ENCODE peak calls at places on chromosome 11, in four cellular contexts. F, H, C and D are unnamed samples.

GRCh38 chr11:6855971-6856542 is 6.8 kb upstream of the OR10A2 start:
- DNase-seq in H (no peak), C (peak; percentile 49), F (peak; percentile 3), D (peak; percentile 69)

GRCh38 chr11:48034926-48035876 is 54.8 kb downstream of the PTPRJ start:
- DNase-seq in F (no peak), H (no peak), C (peak; percentile 59), D (no peak)

GRCh38 chr11:63556404-63556803 is 6.8 kb downstream of the PLAAT2 start:
- DNase-seq in C (no peak), F (no peak), H (no peak), D (no peak)

GRCh38 chr11:123174196-123175183 is 20.6 kb downstream of the CLMP start:
- DNase-seq in H (peak; percentile 96), C (peak; percentile 98), F (peak; percentile 54), D (peak; percentile 89)

GRCh38 chr11:106399075-106399500 is 321.6 kb downstream of the AASDHPPT start:
- DNase-seq in C (peak; percentile 100), F (peak; percentile 86), H (peak; percentile 98), D (peak; percentile 100)

GRCh38 chr11:109264128-109264527 is 157.9 kb upstream of the C11orf87 start:
- DNase-seq in F (no peak), C (no peak), H (no peak), D (no peak)

GRCh38 chr11:117730256-117730800 is 66.7 kb downstream of the DSCAML1 start:
- DNase-seq in F (no peak), H (no peak), C (no peak), D (no peak)

GRCh38 chr11:36724742-36725387 is 126.8 kb upstream of the RAG2 start:
- DNase-seq in H (no peak), F (no peak), C (no peak), D (no peak)

GRCh38 chr11:66050581-66051231 is 1.5 kb upstream of the SF3B2 start:
- DNase-seq in C (no peak), H (no peak), F (no peak), D (no peak)

GRCh38 chr11:75246673-75247350 is 6.2 kb downstream of the TPBGL start:
- DNase-seq in C (no peak), F (no peak), H (no peak), D (no peak)

GRCh38 chr11:30521297-30522071 is 64.7 kb downstream of the MPPED2 start:
- DNase-seq in F (no peak), H (no peak), C (no peak), D (peak; percentile 8)

GRCh38 chr11:47566166-47566546 is 757 bp downstream of the PTPMT1 start:
- DNase-seq in C (no peak), F (no peak), H (no peak), D (no peak)

GRCh38 chr11:117823294-117823940 is 1.1 kb downstream of the FXYD2 start:
- DNase-seq in C (no peak), F (peak; percentile 25), H (no peak), D (no peak)

DNA sequence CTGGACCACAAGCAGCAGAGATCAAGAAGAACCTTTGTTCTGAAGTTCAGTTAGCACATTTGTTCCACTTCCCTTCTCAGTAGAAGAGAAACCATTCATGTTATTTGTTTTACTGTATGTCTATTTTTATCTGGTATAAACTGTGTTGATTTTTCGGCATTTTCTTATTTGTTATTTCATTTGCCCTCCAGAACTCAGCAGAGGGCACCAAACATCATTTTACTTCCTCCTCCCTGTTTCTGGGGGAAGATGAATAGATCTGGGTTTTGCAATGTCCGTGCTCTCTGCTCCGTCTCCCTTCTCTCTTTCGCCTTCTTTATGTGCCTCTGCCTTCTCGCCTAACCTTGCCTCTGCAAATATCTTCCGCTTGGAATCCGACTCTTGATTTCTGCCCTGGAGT is 366.9 kb downstream of the NTM start:
- DNase-seq in C (no peak), H (no peak), F (no peak), D (peak; percentile 52)
- TF ChIP-seq CTCF in C (peak; percentile 27), H (no peak), F (no peak), D (peak; percentile 30)

GRCh38 chr11:114298701-114299090 is 2.5 kb downstream of the NNMT start:
- DNase-seq in F (no peak), H (no peak), C (no peak), D (no peak)

GRCh38 chr11:114297806-114298700 is 1.9 kb downstream of the NNMT start:
- DNase-seq in F (no peak), H (no peak), C (peak; percentile 51), D (no peak)

GRCh38 chr11:114296979-114297372 is 777 bp downstream of the NNMT start:
- DNase-seq in C (no peak), F (no peak), H (no peak), D (no peak)

GRCh38 chr11:114295676-114296081 is 520 bp upstream of the NNMT start:
- DNase-seq in H (no peak), C (no peak), F (no peak), D (no peak)

DNA sequence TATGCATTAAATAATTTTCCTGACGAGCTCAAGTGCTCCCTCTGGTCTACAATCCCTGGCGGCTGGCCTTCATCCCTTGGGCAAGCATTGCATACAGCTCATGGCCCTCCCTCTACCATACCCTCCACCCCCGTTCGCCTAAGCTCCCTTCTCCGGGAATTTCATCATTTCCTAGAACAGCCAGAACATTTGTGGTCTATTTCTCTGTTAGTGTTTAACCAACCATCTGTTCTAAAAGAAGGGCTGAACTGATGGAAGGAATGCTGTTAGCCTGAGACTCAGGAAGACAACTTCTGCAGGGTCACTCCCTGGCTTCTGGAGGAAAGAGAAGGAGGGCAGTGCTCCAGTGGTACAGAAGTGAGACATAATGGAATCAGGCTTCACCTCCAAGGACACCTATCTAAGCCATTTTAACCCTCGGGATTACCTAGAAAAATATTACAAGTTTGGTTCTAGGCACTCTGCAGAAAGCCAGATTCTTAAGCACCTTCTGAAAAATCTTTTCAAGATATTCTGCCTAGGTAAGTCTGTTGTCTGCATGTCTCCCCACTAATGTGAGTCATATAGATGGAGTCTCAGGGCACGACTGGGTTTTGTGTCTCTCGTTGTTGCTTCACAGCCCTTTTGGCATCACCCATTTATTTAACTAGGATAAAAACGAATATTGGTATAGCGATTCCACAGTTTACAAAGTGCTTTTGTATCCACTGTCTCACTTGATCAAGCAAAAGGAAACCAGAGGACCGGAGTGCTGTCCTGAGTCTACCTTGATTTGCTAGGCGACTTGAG is at the start of gene NNMT:
- DNase-seq in C (peak; percentile 98), F (peak; percentile 87), H (peak; percentile 92), D (peak; percentile 98)
- H3K4me3 ChIP-seq in C (peak within 1 kb of the TSS; percentile 74), F (peak within 1 kb of the TSS; percentile 75), H (peak within 1 kb of the TSS; percentile 67), D (peak within 1 kb of the TSS; percentile 68)

GRCh38 chr11:119389611-119390254 is 8.2 kb upstream of the USP2 start:
- DNase-seq in F (no peak), C (no peak), H (no peak), D (peak; percentile 39)
- TF ChIP-seq CTCF in F (no peak), C (peak; percentile 47), H (peak; percentile 51), D (peak; percentile 58)

GRCh38 chr11:26599421-26599820 is 27.4 kb upstream of the MUC15 start:
- DNase-seq in F (peak; percentile 32), C (peak; percentile 16), H (no peak), D (peak; percentile 94)

GRCh38 chr11:26599876-26600434 is 27.9 kb upstream of the MUC15 start:
- DNase-seq in F (no peak), H (no peak), C (no peak), D (no peak)
- H3K4me3 ChIP-seq in F (no peak overlapping the region), H (no peak overlapping the region), C (no peak overlapping the region), D (no peak overlapping the region)

GRCh38 chr11:46223252-46223513 is 54.3 kb upstream of the CREB3L1 start:
- DNase-seq in H (no peak), C (no peak), F (no peak), D (no peak)
- TF ChIP-seq CTCF in H (no peak), C (no peak), F (no peak), D (no peak)